ENCODE peak calls at places on chromosomes 1 and 21, in six cellular contexts. K is CD8-positive, alpha-beta T cell; T is mammary epithelial cell; D is body of pancreas; Y is choroid plexus epithelial cell; A is HFF-Myc. Z is an unnamed sample.

GRCh38 chr1:116496898-116497297 is 73.9 kb downstream of the CD58 start:
- DNase-seq in A (no peak), Y (no peak), T (no peak), D (no peak), K (no peak), Z (no peak)

GRCh38 chr1:230158422-230159291 is 91.6 kb downstream of the GALNT2 start:
- DNase-seq in A (no peak), Y (peak), K (no peak), T (no peak), D (peak), Z (no peak)

GRCh38 chr1:151992345-151993083 is 1.1 kb downstream of the S100A10 start:
- DNase-seq in K (no peak), D (peak), Y (peak), A (peak), T (peak), Z (peak)

GRCh38 chr21:38289697-38290096 is 32.9 kb downstream of the KCNJ15 start:
- DNase-seq in T (peak), D (no peak), Y (peak), K (no peak), A (peak), Z (peak)

GRCh38 chr1:3940081-3940755 is 40.1 kb upstream of the C1orf174 start:
- DNase-seq in A (no peak), Y (no peak), K (no peak), T (no peak), D (no peak), Z (no peak)

GRCh38 chr1:233299450-233299849 is 3.9 kb upstream of the PCNX2 start:
- DNase-seq in D (no peak), Y (no peak), A (no peak), T (no peak), K (no peak), Z (no peak)

GRCh38 chr1:165424454-165425283 is 20.3 kb downstream of the RXRG start:
- DNase-seq in D (no peak), K (no peak), A (no peak), T (no peak), Y (peak), Z (no peak)

GRCh38 chr1:3501856-3502665 is 47.6 kb downstream of the ARHGEF16 start:
- DNase-seq in A (no peak), K (no peak), T (peak), Y (peak), D (peak), Z (peak)

GRCh38 chr1:233034845-233035244 is 84.4 kb downstream of the NTPCR start:
- DNase-seq in T (no peak), A (no peak), K (no peak), D (no peak), Y (no peak), Z (no peak)

GRCh38 chr1:185776521-185776920 is 42.3 kb downstream of the HMCN1 start:
- DNase-seq in T (no peak), K (no peak), D (no peak), A (no peak), Y (no peak), Z (no peak)

GRCh38 chr1:2801535-2802291 is at the start of gene TTC34:
- DNase-seq in T (no peak), A (no peak), Y (peak), K (no peak), D (peak), Z (no peak)

GRCh38 chr1:218412181-218412580 is 67.0 kb downstream of the TGFB2 start:
- DNase-seq in Y (peak), T (peak), D (no peak), K (no peak), A (no peak), Z (no peak)

GRCh38 chr1:59703226-59703917 is 111.4 kb upstream of the HOOK1 start:
- DNase-seq in K (no peak), Y (peak), D (no peak), A (peak), T (no peak), Z (no peak)

GRCh38 chr1:209326096-209326495 is 257.4 kb upstream of the CAMK1G start:
- DNase-seq in Y (no peak), K (no peak), T (no peak), D (no peak), A (no peak), Z (no peak)

GRCh38 chr1:185044981-185045792 is at the start of gene RNF2:
- DNase-seq in K (peak), Y (peak), A (peak), D (peak), T (peak), Z (peak)

GRCh38 chr1:19640363-19641316 is 3.5 kb upstream of the NBL1 start:
- DNase-seq in K (no peak), D (peak), T (peak), A (no peak), Y (peak), Z (peak)

GRCh38 chr1:194292912-194293311 is 1106.5 kb upstream of the B3GALT2 start:
- DNase-seq in D (no peak), K (no peak), A (no peak), T (no peak), Y (no peak), Z (no peak)

GRCh38 chr1:119327066-119327435 is 41.5 kb upstream of the HAO2 start:
- DNase-seq in A (no peak), D (peak), T (no peak), K (no peak), Y (no peak), Z (peak)

GRCh38 chr1:205456383-205456867 is 580 bp upstream of the BLACAT1 start:
- DNase-seq in D (no peak), K (no peak), Y (no peak), T (no peak), A (no peak), Z (no peak)
- H3K4me3 ChIP-seq in D (no peak), K (peak), Y (no peak), T (peak), A (no peak), Z (peak)

GRCh38 chr1:170670751-170671628 is 7.1 kb downstream of the PRRX1 start:
- DNase-seq in A (no peak), T (no peak), D (peak), K (no peak), Y (peak), Z (peak)
- TF ChIP-seq CTCF in A (peak), T (no peak), D (peak), K (no peak), Y (peak), Z (peak)

GRCh38 chr1:43933386-43934278 is at the start of gene ARTN:
- DNase-seq in D (peak), T (peak), Y (no peak), A (no peak), K (no peak), Z (peak)
- H3K4me3 ChIP-seq in D (no peak), T (peak), Y (peak), A (peak), K (no peak), Z (peak)

GRCh38 chr1:41321277-41321676 is 40.0 kb upstream of the FOXO6 start:
- DNase-seq in Y (no peak), K (no peak), T (no peak), D (no peak), A (no peak), Z (no peak)

GRCh38 chr1:41323243-41323642 is 38.0 kb upstream of the FOXO6 start:
- DNase-seq in D (no peak), A (no peak), Y (no peak), K (no peak), T (peak), Z (peak)

GRCh38 chr1:41322101-41322661 is 39.1 kb upstream of the FOXO6 start:
- DNase-seq in T (no peak), Y (no peak), A (no peak), K (no peak), D (no peak), Z (peak)

GRCh38 chr1:41320860-41321259 is 40.4 kb upstream of the FOXO6 start:
- DNase-seq in D (no peak), Y (no peak), K (no peak), A (no peak), T (no peak), Z (no peak)

GRCh38 chr1:41322835-41323234 is 38.4 kb upstream of the FOXO6 start:
- DNase-seq in Y (no peak), A (no peak), K (no peak), D (peak), T (peak), Z (peak)
- TF ChIP-seq CTCF in Y (peak), A (peak), K (no peak), D (no peak), T (peak), Z (peak)

DNA sequence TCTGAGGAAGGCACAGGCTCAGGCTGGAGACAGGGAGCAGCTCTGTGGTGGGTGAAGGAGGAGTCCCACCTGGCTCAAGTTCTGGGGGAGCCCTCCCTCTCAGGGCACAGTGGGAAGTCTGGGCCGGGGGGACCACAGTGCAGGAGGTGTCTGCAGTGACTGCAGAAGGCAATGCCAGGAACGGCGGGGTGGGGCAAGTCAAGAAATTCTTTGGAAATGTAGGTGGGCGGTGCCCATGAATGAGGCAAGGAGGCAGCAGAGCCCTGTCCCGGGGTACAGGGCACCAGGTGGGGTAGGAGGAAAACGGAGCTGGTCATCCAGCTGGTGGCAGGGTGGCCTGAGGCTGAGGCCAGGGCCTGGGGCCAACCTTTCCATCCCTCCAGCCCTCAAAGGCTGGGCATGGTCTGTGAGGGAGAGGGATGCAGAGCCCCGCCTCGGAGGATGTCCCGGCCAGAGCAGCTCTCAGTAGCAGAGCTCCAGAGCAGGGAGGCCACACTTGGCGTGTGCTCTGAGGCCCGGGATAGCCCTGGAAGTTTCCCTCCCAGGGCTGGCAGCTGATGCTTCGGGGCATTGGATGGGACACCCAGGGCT is 4.7 kb downstream of the TFF3 start:
- DNase-seq in Y (no peak), T (no peak), K (no peak), A (no peak), D (no peak), Z (no peak)
- H3K4me3 ChIP-seq in Y (no peak), T (no peak), K (no peak), A (no peak), D (no peak), Z (no peak)